ENCODE peak calls at places on chromosomes 5 and 9, in ten cellular contexts. R, X, E, C, L, Q, P, S, M and A are unnamed samples.

GRCh38 chr5:154373729-154374179 is 72.0 kb upstream of the SAP30L start:
- DNase-seq in R (no peak), X (no peak), E (no peak), C (no peak), L (no peak), Q (no peak), P (no peak), S (no peak), M (no peak), A (no peak)

GRCh38 chr5:132389453-132390286 is 20.2 kb downstream of the SLC22A5 start:
- DNase-seq in R (no peak), X (no peak), E (no peak), C (peak), L (peak), Q (no peak), P (no peak), S (no peak), M (no peak), A (peak)

GRCh38 chr5:166117062-166117743 is 2174.2 kb upstream of the WWC1 start:
- DNase-seq in R (no peak), X (no peak), E (no peak), C (no peak), L (no peak), Q (no peak), P (no peak), S (no peak), M (no peak), A (no peak)

GRCh38 chr5:146993876-146994530 is 115.4 kb upstream of the PPP2R2B start:
- DNase-seq in R (peak), X (no peak), E (no peak), C (no peak), L (no peak), Q (no peak), P (no peak), S (no peak), M (no peak), A (no peak)

GRCh38 chr9:7578951-7579743 is 220.4 kb downstream of the DMAC1 start:
- DNase-seq in R (no peak), X (no peak), E (no peak), C (no peak), L (no peak), Q (no peak), P (no peak), S (no peak), M (no peak), A (no peak)

GRCh38 chr5:88667187-88668141 is 215.5 kb downstream of the MEF2C start:
- DNase-seq in R (no peak), X (no peak), E (no peak), C (no peak), L (no peak), Q (no peak), P (no peak), S (no peak), M (no peak), A (no peak)

GRCh38 chr9:133331221-133331620 is 4.8 kb downstream of the SURF6 start:
- DNase-seq in R (no peak), X (no peak), E (no peak), C (no peak), L (no peak), Q (no peak), P (no peak), S (no peak), M (no peak), A (no peak)

GRCh38 chr5:157761690-157762611 is 18.4 kb downstream of the LSM11 start:
- DNase-seq in R (no peak), X (peak), E (peak), C (peak), L (peak), Q (peak), P (no peak), S (no peak), M (peak), A (peak)

GRCh38 chr9:97309260-97309659 is 1.8 kb downstream of the CCDC180 start:
- DNase-seq in R (no peak), X (no peak), E (no peak), C (no peak), L (no peak), Q (no peak), P (no peak), S (no peak), M (no peak), A (no peak)

GRCh38 chr5:174608631-174609097 is 115.7 kb upstream of the MSX2 start:
- DNase-seq in R (peak), X (no peak), E (no peak), C (peak), L (no peak), Q (no peak), P (no peak), S (no peak), M (no peak), A (peak)

GRCh38 chr5:147187163-147187562 is 47.7 kb upstream of the STK32A start:
- DNase-seq in R (no peak), X (no peak), E (no peak), C (no peak), L (no peak), Q (no peak), P (no peak), S (no peak), M (no peak), A (no peak)

GRCh38 chr9:92719028-92719647 is 45.5 kb downstream of the BICD2 start:
- DNase-seq in R (no peak), X (no peak), E (no peak), C (no peak), L (no peak), Q (no peak), P (no peak), S (no peak), M (no peak), A (no peak)

GRCh38 chr5:62496876-62497275 is 81.7 kb upstream of the LRRC70 start:
- DNase-seq in R (no peak), X (no peak), E (no peak), C (no peak), L (no peak), Q (no peak), P (no peak), S (no peak), M (no peak), A (no peak)

GRCh38 chr9:6681957-6682501 is 36.5 kb upstream of the GLDC start:
- DNase-seq in R (no peak), X (no peak), E (no peak), C (no peak), L (no peak), Q (no peak), P (no peak), S (no peak), M (no peak), A (no peak)

GRCh38 chr5:131671994-131672655 is 37.1 kb upstream of the RAPGEF6 start:
- DNase-seq in R (no peak), X (no peak), E (no peak), C (no peak), L (peak), Q (no peak), P (no peak), S (no peak), M (no peak), A (peak)

GRCh38 chr9:117153021-117153420 is 261.8 kb downstream of the ASTN2 start:
- DNase-seq in R (no peak), X (no peak), E (no peak), C (no peak), L (peak), Q (no peak), P (no peak), S (no peak), M (no peak), A (no peak)

GRCh38 chr5:181188700-181189362 is 16.2 kb downstream of the TRIM7 start:
- DNase-seq in R (no peak), X (peak), E (peak), C (peak), L (peak), Q (peak), P (peak), S (peak), M (peak), A (peak)

GRCh38 chr9:14882118-14882517 is 28.1 kb downstream of the FREM1 start:
- DNase-seq in R (no peak), X (no peak), E (no peak), C (no peak), L (no peak), Q (no peak), P (no peak), S (no peak), M (no peak), A (no peak)

GRCh38 chr9:133785753-133786370 is 47.7 kb upstream of the SARDH start:
- DNase-seq in R (no peak), X (no peak), E (no peak), C (no peak), L (no peak), Q (no peak), P (no peak), S (no peak), M (no peak), A (no peak)

GRCh38 chr9:134658378-134658955 is 16.9 kb downstream of the COL5A1 start:
- DNase-seq in R (no peak), X (no peak), E (no peak), C (no peak), L (no peak), Q (no peak), P (no peak), S (no peak), M (no peak), A (no peak)

GRCh38 chr9:95822583-95823431 is 52.7 kb upstream of the ERCC6L2 start:
- DNase-seq in R (no peak), X (no peak), E (no peak), C (no peak), L (peak), Q (peak), P (no peak), S (no peak), M (no peak), A (peak)